ENCODE peak calls at places on chromosomes 2 and 18, in eight cellular contexts. I is AG04449, X is PC-3, Q is adrenal gland, L is lower lobe of right lung, U is colonic mucosa, N is HCT116, O is fibroblast of lung. J is an unnamed sample.
A peak's percentile ranks its signal among the peaks of the same experiment; 100 is the strongest.

GRCh38 chr18:23972416-23972815 is 42.1 kb upstream of the TTC39C start:
- DNase-seq in X (no peak), L (no peak), O (no peak), U (no peak), Q (peak; percentile 29), N (no peak), I (no peak), J (no peak)

GRCh38 chr2:18987592-18988073 is 370.8 kb downstream of the OSR1 start:
- DNase-seq in X (peak; percentile 96), N (peak; percentile 44), L (peak; percentile 42), U (peak; percentile 69), Q (peak; percentile 90), I (peak; percentile 82), O (peak; percentile 93), J (peak; percentile 94)

GRCh38 chr2:3398837-3399236 is 19.3 kb downstream of the TRAPPC12 start:
- DNase-seq in X (no peak), I (no peak), L (no peak), N (no peak), Q (no peak), O (no peak), U (no peak), J (peak; percentile 7)

GRCh38 chr18:50161806-50162205 is 33.1 kb downstream of the MYO5B start:
- DNase-seq in Q (no peak), U (no peak), N (no peak), X (peak; percentile 74), L (peak; percentile 54), O (no peak), I (no peak), J (no peak)

GRCh38 chr2:226800941-226801784 is 1.5 kb upstream of the IRS1 start:
- DNase-seq in N (no peak), L (peak; percentile 84), Q (peak; percentile 81), X (peak; percentile 86), I (no peak), O (peak; percentile 86), U (peak; percentile 94), J (peak; percentile 95)

GRCh38 chr2:43239981-43240761 is 13.8 kb upstream of the ZFP36L2 start:
- DNase-seq in Q (no peak), L (no peak), N (no peak), I (no peak), X (peak; percentile 36), U (no peak), O (no peak), J (no peak)

GRCh38 chr18:50144535-50144934 is 50.4 kb downstream of the MYO5B start:
- DNase-seq in N (no peak), O (no peak), I (no peak), U (no peak), X (no peak), Q (no peak), L (no peak), J (no peak)

GRCh38 chr18:48222118-48222517 is 187.1 kb downstream of the ZBTB7C start:
- DNase-seq in I (no peak), L (peak; percentile 65), O (peak; percentile 9), U (peak; percentile 78), X (peak; percentile 50), Q (peak; percentile 79), N (no peak), J (peak; percentile 12)

GRCh38 chr18:58653814-58654509 is 17.3 kb upstream of the MALT1 start:
- DNase-seq in U (no peak), L (no peak), I (no peak), N (no peak), O (no peak), Q (no peak), X (no peak), J (no peak)

GRCh38 chr18:3074094-3074493 is 61.1 kb upstream of the LPIN2 start:
- DNase-seq in Q (no peak), L (no peak), U (peak; percentile 34), O (no peak), X (no peak), N (no peak), I (no peak), J (no peak)

GRCh38 chr2:25435421-25435820 is 93.7 kb upstream of the DNMT3A start:
- DNase-seq in L (no peak), O (no peak), U (no peak), I (no peak), N (no peak), X (no peak), Q (no peak), J (no peak)

GRCh38 chr18:75161629-75162028 is 47.3 kb downstream of the PTGR3 start:
- DNase-seq in N (peak; percentile 32), X (no peak), Q (peak; percentile 24), L (no peak), U (peak; percentile 53), I (no peak), O (no peak), J (peak; percentile 31)

GRCh38 chr2:15755528-15755927 is 163.9 kb downstream of the DDX1 start:
- DNase-seq in L (no peak), O (no peak), I (no peak), N (no peak), Q (no peak), X (no peak), U (no peak), J (no peak)

GRCh38 chr2:37196320-37197195 is at the start of gene CEBPZOS:
- DNase-seq in N (peak; percentile 62), L (peak; percentile 90), X (peak; percentile 84), O (peak; percentile 83), U (peak; percentile 91), Q (peak; percentile 81), I (no peak), J (peak; percentile 92)

GRCh38 chr2:49687873-49688272 is 533.6 kb upstream of the FSHR start:
- DNase-seq in N (no peak), L (no peak), U (no peak), O (no peak), X (peak; percentile 9), I (no peak), Q (no peak), J (no peak)

GRCh38 chr2:46362667-46363012 is 65.4 kb downstream of the EPAS1 start:
- DNase-seq in Q (no peak), O (no peak), U (no peak), N (no peak), X (no peak), L (no peak), I (no peak), J (no peak)

GRCh38 chr2:182132605-182133004 is 147.0 kb downstream of the PPP1R1C start:
- DNase-seq in X (peak; percentile 29), N (no peak), L (no peak), U (no peak), Q (no peak), I (no peak), O (peak; percentile 61), J (peak; percentile 17)

GRCh38 chr2:38454081-38454480 is 77.0 kb upstream of the ATL2 start:
- DNase-seq in X (peak; percentile 54), I (no peak), Q (no peak), O (no peak), U (no peak), N (no peak), L (no peak), J (no peak)

GRCh38 chr2:239234826-239235175 is 166.0 kb downstream of the HDAC4 start:
- DNase-seq in U (no peak), X (no peak), Q (no peak), L (no peak), I (no peak), N (no peak), O (no peak), J (no peak)

GRCh38 chr2:215914777-215915165 is 98.6 kb downstream of the MREG start:
- DNase-seq in U (no peak), Q (no peak), N (no peak), L (no peak), I (no peak), X (no peak), O (no peak), J (no peak)

GRCh38 chr2:49029406-49029805 is 124.9 kb downstream of the FSHR start:
- DNase-seq in O (no peak), I (no peak), Q (no peak), L (no peak), X (no peak), N (no peak), U (no peak), J (no peak)

GRCh38 chr2:32977228-32977758 is 30.5 kb downstream of the LTBP1 start:
- DNase-seq in I (no peak), L (no peak), U (peak; percentile 97), Q (peak; percentile 38), O (peak; percentile 43), X (peak; percentile 95), N (peak; percentile 26), J (peak; percentile 29)

GRCh38 chr18:35283923-35284794 is 5.9 kb downstream of the ZSCAN30 start:
- DNase-seq in N (no peak), U (no peak), I (no peak), O (no peak), Q (no peak), X (no peak), L (no peak), J (no peak)

DNA sequence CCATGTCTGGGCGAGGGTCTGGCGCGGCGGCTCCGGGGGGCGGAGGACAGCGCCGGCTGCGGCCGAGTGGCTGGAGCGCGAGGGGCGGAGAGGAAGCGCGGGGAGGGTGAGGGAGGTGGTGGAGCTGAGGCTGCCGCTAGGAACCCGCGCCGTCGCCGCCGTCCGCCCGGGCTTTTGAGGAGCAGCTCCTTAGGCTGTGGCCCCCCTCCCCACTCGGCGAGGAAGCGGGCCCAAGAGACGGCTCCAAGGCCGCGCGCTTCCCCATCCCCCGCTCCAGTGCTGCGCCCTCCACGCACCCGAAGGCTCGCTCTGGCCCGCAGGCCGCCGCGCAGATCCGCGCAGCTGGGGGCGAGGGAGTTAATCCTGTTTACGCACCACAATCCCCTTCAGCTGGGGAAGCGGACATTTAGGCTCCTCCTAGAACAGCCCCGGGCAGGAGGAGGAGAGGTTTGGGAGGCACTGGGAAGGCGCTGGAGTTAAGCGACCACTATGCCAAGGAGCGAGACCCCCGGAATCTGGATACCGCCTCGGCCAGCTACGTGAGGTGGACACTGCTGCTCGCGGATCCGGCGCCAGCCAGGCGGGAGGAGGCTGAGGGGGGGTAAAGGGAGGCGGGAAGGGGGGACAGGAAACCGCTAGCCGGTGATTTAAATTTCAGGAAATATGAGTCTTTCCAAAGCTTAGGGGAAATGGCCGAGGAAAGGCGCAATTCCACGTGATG is at the start of gene CNRIP1:
- DNase-seq in Q (peak; percentile 55), U (peak; percentile 50), I (no peak), X (peak; percentile 16), L (peak; percentile 67), O (peak; percentile 85), N (no peak), J (peak; percentile 93)
- H3K4me3 ChIP-seq in Q (peak within 1 kb of the TSS; percentile 51), U (peak within 1 kb of the TSS; percentile 52), I (peak within 1 kb of the TSS; percentile 81), X (peak within 1 kb of the TSS; percentile 86), L (peak within 1 kb of the TSS; percentile 67), O (peak within 1 kb of the TSS; percentile 84), N (no peak within 1 kb of the TSS), J (peak within 1 kb of the TSS; percentile 80)

GRCh38 chr2:145919507-145919906 is 1399.6 kb upstream of the ZEB2 start:
- DNase-seq in L (no peak), U (no peak), Q (no peak), O (peak; percentile 57), N (no peak), X (peak; percentile 39), I (no peak), J (no peak)
- TF ChIP-seq CTCF in L (no peak), U (no peak), Q (no peak), O (peak; percentile 23), N (peak; percentile 6), X (peak; percentile 60), I (no peak), J (no peak)

GRCh38 chr2:120736202-120736954 is 710 bp downstream of the GLI2 start:
- DNase-seq in U (peak; percentile 31), Q (no peak), O (peak; percentile 23), X (no peak), L (no peak), I (no peak), N (no peak), J (no peak)
- H3K4me3 ChIP-seq in U (peak overlapping the region; percentile 40), Q (no peak overlapping the region), O (peak overlapping the region; percentile 87), X (peak overlapping the region; percentile 79), L (peak overlapping the region; percentile 55), I (peak overlapping the region; percentile 88), N (peak overlapping the region; percentile 60), J (peak overlapping the region; percentile 83)

GRCh38 chr2:45083175-45083574 is 73.9 kb upstream of the SIX2 start:
- DNase-seq in X (peak; percentile 27), I (no peak), L (no peak), N (no peak), Q (no peak), U (no peak), O (peak; percentile 2), J (peak; percentile 11)
- TF ChIP-seq CTCF in X (no peak), I (no peak), L (no peak), N (no peak), Q (no peak), U (no peak), O (no peak), J (no peak)